ENCODE peak calls at places on chromosome 13, in ten cellular contexts. One of them, this sample, is unnamed.

GRCh38 chr13:75318138-75318833 is 163.7 kb downstream of the TBC1D4 start:
- DNase-seq in CD4-positive, alpha-beta T cell: no peak
- DNase-seq in ascending aorta: no peak
- DNase-seq in CD8-positive, alpha-beta memory T cell: no peak
- DNase-seq in lung: no peak
- DNase-seq in HCT116: no peak
- DNase-seq in transverse colon: no peak
- DNase-seq in GM23338: no peak
- DNase-seq in cardiac muscle cell: no peak
- DNase-seq in H9: no peak
- DNase-seq in this sample: no peak

GRCh38 chr13:100673376-100673830 is 1.2 kb downstream of the TMTC4 start:
- DNase-seq in CD8-positive, alpha-beta memory T cell: no peak
- DNase-seq in HCT116: no peak
- DNase-seq in ascending aorta: no peak
- DNase-seq in transverse colon: no peak
- DNase-seq in cardiac muscle cell: peak
- DNase-seq in lung: no peak
- DNase-seq in H9: peak
- DNase-seq in CD4-positive, alpha-beta T cell: no peak
- DNase-seq in GM23338: peak
- DNase-seq in this sample: no peak

GRCh38 chr13:99320693-99321481 is 13.7 kb upstream of the GPR183 start:
- DNase-seq in CD8-positive, alpha-beta memory T cell: peak
- DNase-seq in transverse colon: no peak
- DNase-seq in ascending aorta: no peak
- DNase-seq in H9: no peak
- DNase-seq in HCT116: peak
- DNase-seq in lung: no peak
- DNase-seq in GM23338: no peak
- DNase-seq in cardiac muscle cell: no peak
- DNase-seq in CD4-positive, alpha-beta T cell: peak
- DNase-seq in this sample: no peak

GRCh38 chr13:113835461-113836274 is 28.2 kb downstream of the GAS6 start:
- DNase-seq in H9: no peak
- DNase-seq in cardiac muscle cell: no peak
- DNase-seq in CD4-positive, alpha-beta T cell: no peak
- DNase-seq in lung: no peak
- DNase-seq in ascending aorta: no peak
- DNase-seq in transverse colon: no peak
- DNase-seq in GM23338: no peak
- DNase-seq in CD8-positive, alpha-beta memory T cell: no peak
- DNase-seq in HCT116: no peak
- DNase-seq in this sample: no peak

GRCh38 chr13:97205971-97206370 is 16.2 kb upstream of the MBNL2 start:
- DNase-seq in transverse colon: no peak
- DNase-seq in GM23338: no peak
- DNase-seq in ascending aorta: no peak
- DNase-seq in cardiac muscle cell: no peak
- DNase-seq in lung: no peak
- DNase-seq in H9: no peak
- DNase-seq in CD8-positive, alpha-beta memory T cell: no peak
- DNase-seq in HCT116: no peak
- DNase-seq in CD4-positive, alpha-beta T cell: no peak
- DNase-seq in this sample: no peak

GRCh38 chr13:98386632-98387031 is 190.3 kb downstream of the STK24 start:
- DNase-seq in ascending aorta: no peak
- DNase-seq in transverse colon: no peak
- DNase-seq in H9: no peak
- DNase-seq in HCT116: no peak
- DNase-seq in GM23338: no peak
- DNase-seq in cardiac muscle cell: no peak
- DNase-seq in CD8-positive, alpha-beta memory T cell: no peak
- DNase-seq in CD4-positive, alpha-beta T cell: no peak
- DNase-seq in lung: no peak
- DNase-seq in this sample: no peak

GRCh38 chr13:37618554-37618953 is 20.0 kb upstream of the POSTN start:
- DNase-seq in cardiac muscle cell: no peak
- DNase-seq in CD8-positive, alpha-beta memory T cell: no peak
- DNase-seq in ascending aorta: no peak
- DNase-seq in GM23338: no peak
- DNase-seq in H9: no peak
- DNase-seq in lung: no peak
- DNase-seq in transverse colon: no peak
- DNase-seq in CD4-positive, alpha-beta T cell: no peak
- DNase-seq in HCT116: no peak
- DNase-seq in this sample: no peak

GRCh38 chr13:45882626-45883025 is 31.1 kb upstream of the SIAH3 start:
- DNase-seq in transverse colon: no peak
- DNase-seq in CD4-positive, alpha-beta T cell: no peak
- DNase-seq in ascending aorta: no peak
- DNase-seq in HCT116: no peak
- DNase-seq in GM23338: peak
- DNase-seq in cardiac muscle cell: no peak
- DNase-seq in lung: no peak
- DNase-seq in CD8-positive, alpha-beta memory T cell: no peak
- DNase-seq in H9: peak
- DNase-seq in this sample: no peak

GRCh38 chr13:105565328-105565727 is 970.1 kb downstream of the EFNB2 start:
- DNase-seq in transverse colon: no peak
- DNase-seq in lung: no peak
- DNase-seq in CD8-positive, alpha-beta memory T cell: no peak
- DNase-seq in ascending aorta: no peak
- DNase-seq in CD4-positive, alpha-beta T cell: no peak
- DNase-seq in cardiac muscle cell: no peak
- DNase-seq in HCT116: no peak
- DNase-seq in H9: no peak
- DNase-seq in GM23338: no peak
- DNase-seq in this sample: no peak

GRCh38 chr13:45196622-45197021 is 4.2 kb downstream of the KCTD4 start:
- DNase-seq in CD8-positive, alpha-beta memory T cell: no peak
- DNase-seq in transverse colon: no peak
- DNase-seq in GM23338: no peak
- DNase-seq in CD4-positive, alpha-beta T cell: no peak
- DNase-seq in lung: no peak
- DNase-seq in cardiac muscle cell: peak
- DNase-seq in H9: no peak
- DNase-seq in ascending aorta: no peak
- DNase-seq in HCT116: no peak
- DNase-seq in this sample: no peak

GRCh38 chr13:66461021-66461420 is 769.1 kb downstream of the PCDH9 start:
- DNase-seq in GM23338: no peak
- DNase-seq in lung: no peak
- DNase-seq in cardiac muscle cell: no peak
- DNase-seq in HCT116: no peak
- DNase-seq in H9: no peak
- DNase-seq in CD8-positive, alpha-beta memory T cell: no peak
- DNase-seq in CD4-positive, alpha-beta T cell: no peak
- DNase-seq in ascending aorta: no peak
- DNase-seq in transverse colon: no peak
- DNase-seq in this sample: no peak

GRCh38 chr13:83498045-83498444 is 384.2 kb downstream of the SLITRK1 start:
- DNase-seq in cardiac muscle cell: no peak
- DNase-seq in HCT116: no peak
- DNase-seq in H9: no peak
- DNase-seq in CD4-positive, alpha-beta T cell: no peak
- DNase-seq in lung: no peak
- DNase-seq in transverse colon: no peak
- DNase-seq in CD8-positive, alpha-beta memory T cell: no peak
- DNase-seq in GM23338: no peak
- DNase-seq in ascending aorta: no peak
- DNase-seq in this sample: no peak

GRCh38 chr13:43390101-43390500 is 366.7 kb downstream of the DNAJC15 start:
- DNase-seq in HCT116: no peak
- DNase-seq in CD8-positive, alpha-beta memory T cell: no peak
- DNase-seq in ascending aorta: no peak
- DNase-seq in GM23338: no peak
- DNase-seq in lung: no peak
- DNase-seq in transverse colon: no peak
- DNase-seq in CD4-positive, alpha-beta T cell: no peak
- DNase-seq in H9: no peak
- DNase-seq in cardiac muscle cell: no peak
- DNase-seq in this sample: no peak

GRCh38 chr13:76976929-76977328 is 15.0 kb upstream of the CLN5 start:
- DNase-seq in H9: no peak
- DNase-seq in transverse colon: no peak
- DNase-seq in ascending aorta: no peak
- DNase-seq in CD8-positive, alpha-beta memory T cell: no peak
- DNase-seq in CD4-positive, alpha-beta T cell: no peak
- DNase-seq in GM23338: no peak
- DNase-seq in cardiac muscle cell: no peak
- DNase-seq in HCT116: no peak
- DNase-seq in lung: no peak
- DNase-seq in this sample: no peak

GRCh38 chr13:51168623-51169022 is 53.6 kb upstream of the FAM124A start:
- DNase-seq in GM23338: peak
- DNase-seq in H9: peak
- DNase-seq in CD4-positive, alpha-beta T cell: no peak
- DNase-seq in cardiac muscle cell: no peak
- DNase-seq in CD8-positive, alpha-beta memory T cell: no peak
- DNase-seq in lung: no peak
- DNase-seq in transverse colon: no peak
- DNase-seq in ascending aorta: no peak
- DNase-seq in HCT116: no peak
- DNase-seq in this sample: no peak

GRCh38 chr13:48531416-48532145 is 1.3 kb downstream of the RCBTB2 start:
- DNase-seq in lung: no peak
- DNase-seq in H9: no peak
- DNase-seq in HCT116: no peak
- DNase-seq in transverse colon: no peak
- DNase-seq in CD8-positive, alpha-beta memory T cell: no peak
- DNase-seq in CD4-positive, alpha-beta T cell: peak
- DNase-seq in GM23338: no peak
- DNase-seq in cardiac muscle cell: no peak
- DNase-seq in ascending aorta: no peak
- DNase-seq in this sample: no peak
- H3K27ac ChIP-seq in lung: peak
- H3K27ac ChIP-seq in H9: no peak
- H3K27ac ChIP-seq in HCT116: no peak
- H3K27ac ChIP-seq in transverse colon: peak
- H3K27ac ChIP-seq in CD8-positive, alpha-beta memory T cell: peak
- H3K27ac ChIP-seq in CD4-positive, alpha-beta T cell: peak
- H3K27ac ChIP-seq in GM23338: peak
- H3K27ac ChIP-seq in cardiac muscle cell: peak
- H3K27ac ChIP-seq in ascending aorta: peak
- H3K27ac ChIP-seq in this sample: peak

GRCh38 chr13:30021611-30022010 is 171.2 kb upstream of the UBL3 start:
- DNase-seq in ascending aorta: no peak
- DNase-seq in CD4-positive, alpha-beta T cell: no peak
- DNase-seq in HCT116: no peak
- DNase-seq in transverse colon: no peak
- DNase-seq in H9: no peak
- DNase-seq in CD8-positive, alpha-beta memory T cell: no peak
- DNase-seq in GM23338: no peak
- DNase-seq in cardiac muscle cell: no peak
- DNase-seq in lung: no peak
- DNase-seq in this sample: no peak

GRCh38 chr13:30019648-30020626 is 169.5 kb upstream of the UBL3 start:
- DNase-seq in lung: no peak
- DNase-seq in CD8-positive, alpha-beta memory T cell: no peak
- DNase-seq in H9: no peak
- DNase-seq in CD4-positive, alpha-beta T cell: no peak
- DNase-seq in HCT116: no peak
- DNase-seq in ascending aorta: no peak
- DNase-seq in GM23338: peak
- DNase-seq in cardiac muscle cell: no peak
- DNase-seq in transverse colon: no peak
- DNase-seq in this sample: no peak

GRCh38 chr13:30020726-30021312 is 170.4 kb upstream of the UBL3 start:
- DNase-seq in GM23338: no peak
- DNase-seq in CD8-positive, alpha-beta memory T cell: no peak
- DNase-seq in transverse colon: no peak
- DNase-seq in H9: no peak
- DNase-seq in lung: no peak
- DNase-seq in cardiac muscle cell: peak
- DNase-seq in HCT116: no peak
- DNase-seq in ascending aorta: no peak
- DNase-seq in CD4-positive, alpha-beta T cell: no peak
- DNase-seq in this sample: no peak

GRCh38 chr13:30022796-30023195 is 172.4 kb upstream of the UBL3 start:
- DNase-seq in CD8-positive, alpha-beta memory T cell: no peak
- DNase-seq in CD4-positive, alpha-beta T cell: no peak
- DNase-seq in GM23338: no peak
- DNase-seq in ascending aorta: no peak
- DNase-seq in cardiac muscle cell: no peak
- DNase-seq in HCT116: no peak
- DNase-seq in lung: no peak
- DNase-seq in H9: no peak
- DNase-seq in transverse colon: no peak
- DNase-seq in this sample: no peak

DNA sequence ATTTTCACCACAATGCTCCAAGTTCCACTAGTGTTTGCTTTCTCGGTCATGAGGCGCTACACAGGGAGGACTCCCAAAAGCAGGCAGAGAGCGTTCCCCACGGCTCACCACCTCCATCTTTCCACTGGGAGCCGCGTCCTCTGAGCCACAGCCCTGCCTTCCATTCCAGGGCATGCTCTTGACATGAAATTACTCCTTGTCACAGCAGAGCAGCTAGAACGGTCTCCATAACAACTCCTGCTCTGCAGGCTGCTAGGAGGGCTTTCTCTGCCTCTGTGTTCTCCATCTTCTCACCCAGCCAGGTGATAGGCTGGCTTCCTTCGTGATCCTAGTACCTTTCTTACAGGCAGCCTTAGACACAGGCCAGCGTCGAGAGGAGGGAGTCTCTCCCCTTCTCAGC is 171.8 kb upstream of the UBL3 start:
- DNase-seq in transverse colon: no peak
- DNase-seq in CD4-positive, alpha-beta T cell: no peak
- DNase-seq in ascending aorta: no peak
- DNase-seq in GM23338: no peak
- DNase-seq in H9: no peak
- DNase-seq in HCT116: no peak
- DNase-seq in CD8-positive, alpha-beta memory T cell: no peak
- DNase-seq in cardiac muscle cell: no peak
- DNase-seq in lung: no peak
- DNase-seq in this sample: no peak
- H3K27ac ChIP-seq in transverse colon: no peak
- H3K27ac ChIP-seq in CD4-positive, alpha-beta T cell: no peak
- H3K27ac ChIP-seq in ascending aorta: no peak
- H3K27ac ChIP-seq in GM23338: no peak
- H3K27ac ChIP-seq in H9: no peak
- H3K27ac ChIP-seq in HCT116: no peak
- H3K27ac ChIP-seq in CD8-positive, alpha-beta memory T cell: no peak
- H3K27ac ChIP-seq in cardiac muscle cell: no peak
- H3K27ac ChIP-seq in lung: no peak
- H3K27ac ChIP-seq in this sample: no peak

GRCh38 chr13:109668433-109669233 is 117.8 kb downstream of the IRS2 start:
- DNase-seq in ascending aorta: no peak
- DNase-seq in GM23338: no peak
- DNase-seq in HCT116: no peak
- DNase-seq in transverse colon: no peak
- DNase-seq in CD4-positive, alpha-beta T cell: no peak
- DNase-seq in H9: no peak
- DNase-seq in cardiac muscle cell: no peak
- DNase-seq in CD8-positive, alpha-beta memory T cell: no peak
- DNase-seq in lung: no peak
- DNase-seq in this sample: no peak
- H3K27ac ChIP-seq in ascending aorta: no peak
- H3K27ac ChIP-seq in GM23338: no peak
- H3K27ac ChIP-seq in HCT116: no peak
- H3K27ac ChIP-seq in transverse colon: no peak
- H3K27ac ChIP-seq in CD4-positive, alpha-beta T cell: no peak
- H3K27ac ChIP-seq in H9: no peak
- H3K27ac ChIP-seq in cardiac muscle cell: no peak
- H3K27ac ChIP-seq in CD8-positive, alpha-beta memory T cell: no peak
- H3K27ac ChIP-seq in lung: no peak
- H3K27ac ChIP-seq in this sample: no peak

GRCh38 chr13:79194727-79195126 is 211.3 kb downstream of the RBM26 start:
- DNase-seq in HCT116: no peak
- DNase-seq in ascending aorta: no peak
- DNase-seq in H9: no peak
- DNase-seq in transverse colon: no peak
- DNase-seq in CD8-positive, alpha-beta memory T cell: no peak
- DNase-seq in cardiac muscle cell: no peak
- DNase-seq in GM23338: no peak
- DNase-seq in lung: no peak
- DNase-seq in CD4-positive, alpha-beta T cell: no peak
- DNase-seq in this sample: no peak
- H3K27ac ChIP-seq in HCT116: no peak
- H3K27ac ChIP-seq in ascending aorta: no peak
- H3K27ac ChIP-seq in H9: no peak
- H3K27ac ChIP-seq in transverse colon: no peak
- H3K27ac ChIP-seq in CD8-positive, alpha-beta memory T cell: no peak
- H3K27ac ChIP-seq in cardiac muscle cell: no peak
- H3K27ac ChIP-seq in GM23338: no peak
- H3K27ac ChIP-seq in lung: no peak
- H3K27ac ChIP-seq in CD4-positive, alpha-beta T cell: no peak
- H3K27ac ChIP-seq in this sample: no peak

This sample was measured in CD8-positive, alpha-beta T cell.